ENCODE peak calls at places on chromosomes 13 and 19, in four cellular contexts. One of them, this sample, is unnamed.
A peak's percentile ranks its signal among the peaks of the same experiment; 100 is the strongest.

GRCh38 chr19:53102701-53103140 is 501 bp downstream of the ZNF160 start:
- DNase-seq in NCI-H2081: no peak
- DNase-seq in hepatic stellate cell: peak; percentile 51
- DNase-seq in SHP77: peak; percentile 5
- DNase-seq in this sample: peak; percentile 49

GRCh38 chr13:113812140-113813036 is 51.5 kb downstream of the GAS6 start:
- DNase-seq in NCI-H2081: no peak
- DNase-seq in hepatic stellate cell: no peak
- DNase-seq in SHP77: no peak
- DNase-seq in this sample: no peak

GRCh38 chr19:44876930-44877530 is 14.0 kb upstream of the TOMM40 start:
- DNase-seq in NCI-H2081: peak; percentile 18
- DNase-seq in hepatic stellate cell: no peak
- DNase-seq in SHP77: no peak
- DNase-seq in this sample: no peak

GRCh38 chr13:82480415-82480814 is 1401.9 kb downstream of the SLITRK1 start:
- DNase-seq in NCI-H2081: no peak
- DNase-seq in hepatic stellate cell: no peak
- DNase-seq in SHP77: no peak
- DNase-seq in this sample: no peak

GRCh38 chr19:44212865-44213346 is 574 bp downstream of the ZNF227 start:
- DNase-seq in NCI-H2081: no peak
- DNase-seq in hepatic stellate cell: peak; percentile 17
- DNase-seq in SHP77: peak; percentile 3
- DNase-seq in this sample: peak; percentile 6

GRCh38 chr13:42048323-42048624 is 174 bp upstream of the DGKH start:
- DNase-seq in NCI-H2081: no peak
- DNase-seq in hepatic stellate cell: peak; percentile 26
- DNase-seq in SHP77: no peak
- DNase-seq in this sample: peak; percentile 42

GRCh38 chr13:23673354-23673753 is 103.1 kb downstream of the TNFRSF19 start:
- DNase-seq in NCI-H2081: no peak
- DNase-seq in hepatic stellate cell: peak; percentile 82
- DNase-seq in SHP77: peak; percentile 64
- DNase-seq in this sample: no peak

GRCh38 chr19:3760871-3761361 is 576 bp downstream of the APBA3 start:
- DNase-seq in NCI-H2081: no peak
- DNase-seq in hepatic stellate cell: peak; percentile 45
- DNase-seq in SHP77: no peak
- DNase-seq in this sample: no peak

GRCh38 chr19:42153606-42154405 is 21.6 kb upstream of the POU2F2 start:
- DNase-seq in NCI-H2081: no peak
- DNase-seq in hepatic stellate cell: no peak
- DNase-seq in SHP77: peak; percentile 32
- DNase-seq in this sample: no peak

GRCh38 chr13:110676511-110677204 is 29.3 kb downstream of the CARS2 start:
- DNase-seq in NCI-H2081: no peak
- DNase-seq in hepatic stellate cell: no peak
- DNase-seq in SHP77: no peak
- DNase-seq in this sample: no peak

GRCh38 chr13:85709072-85709471 is 90.1 kb downstream of the SLITRK6 start:
- DNase-seq in NCI-H2081: no peak
- DNase-seq in hepatic stellate cell: no peak
- DNase-seq in SHP77: no peak
- DNase-seq in this sample: no peak

GRCh38 chr13:62512194-62513141 is 1096.8 kb upstream of the PCDH20 start:
- DNase-seq in NCI-H2081: peak; percentile 38
- DNase-seq in hepatic stellate cell: peak; percentile 0
- DNase-seq in SHP77: peak; percentile 25
- DNase-seq in this sample: no peak

GRCh38 chr13:110850840-110851239 is 64.0 kb downstream of the ANKRD10 start:
- DNase-seq in NCI-H2081: no peak
- DNase-seq in hepatic stellate cell: no peak
- DNase-seq in SHP77: no peak
- DNase-seq in this sample: no peak

GRCh38 chr19:47231215-47232054 is 436 bp upstream of the BBC3 start:
- DNase-seq in NCI-H2081: peak; percentile 64
- DNase-seq in hepatic stellate cell: peak; percentile 82
- DNase-seq in SHP77: peak; percentile 51
- DNase-seq in this sample: peak; percentile 73

GRCh38 chr19:10270616-10271394 is at the start of gene ICAM1:
- DNase-seq in NCI-H2081: no peak
- DNase-seq in hepatic stellate cell: peak; percentile 55
- DNase-seq in SHP77: peak; percentile 61
- DNase-seq in this sample: peak; percentile 79

GRCh38 chr13:66375756-66376155 is 854.4 kb downstream of the PCDH9 start:
- DNase-seq in NCI-H2081: no peak
- DNase-seq in hepatic stellate cell: no peak
- DNase-seq in SHP77: no peak
- DNase-seq in this sample: no peak

GRCh38 chr19:7692417-7693088 is 9.4 kb downstream of the FCER2 start:
- DNase-seq in NCI-H2081: no peak
- DNase-seq in hepatic stellate cell: no peak
- DNase-seq in SHP77: no peak
- DNase-seq in this sample: no peak

GRCh38 chr19:56174550-56174949 is 1.3 kb upstream of the GALP start:
- DNase-seq in NCI-H2081: no peak
- DNase-seq in hepatic stellate cell: no peak
- DNase-seq in SHP77: peak; percentile 3
- DNase-seq in this sample: no peak

GRCh38 chr19:49427855-49428546 is 2.8 kb downstream of the GFY start:
- DNase-seq in NCI-H2081: no peak
- DNase-seq in hepatic stellate cell: no peak
- DNase-seq in SHP77: no peak
- DNase-seq in this sample: no peak

GRCh38 chr19:47106819-47107200 is 6.8 kb downstream of the ZC3H4 start:
- DNase-seq in NCI-H2081: no peak
- DNase-seq in hepatic stellate cell: peak; percentile 64
- DNase-seq in SHP77: no peak
- DNase-seq in this sample: no peak

GRCh38 chr13:104320446-104320845 is 1254.2 kb upstream of the SLC10A2 start:
- DNase-seq in NCI-H2081: no peak
- DNase-seq in hepatic stellate cell: no peak
- DNase-seq in SHP77: no peak
- DNase-seq in this sample: no peak

GRCh38 chr19:4267101-4267900 is 11.8 kb upstream of the SHD start:
- DNase-seq in NCI-H2081: no peak
- DNase-seq in hepatic stellate cell: peak; percentile 62
- DNase-seq in SHP77: peak; percentile 55
- DNase-seq in this sample: peak; percentile 87

GRCh38 chr13:43908156-43909126 is 28.7 kb downstream of the LACC1 start:
- DNase-seq in NCI-H2081: peak; percentile 51
- DNase-seq in hepatic stellate cell: peak; percentile 26
- DNase-seq in SHP77: peak; percentile 3
- DNase-seq in this sample: no peak

This sample was measured in HuH-7.5.